ENCODE peak calls at places on chromosomes 16 and 17, in six cellular contexts. A is CD8-positive, alpha-beta T cell; V is thoracic aorta; H is fibroblast of lung; F is esophagus squamous epithelium; J is GM23338. R is an unnamed sample. For H3K4me1, the result is how much of the 10 kb centered on the place peaks cover.

GRCh38 chr16:7843196-7843595 is 510.6 kb downstream of the RBFOX1 start:
- DNase-seq in A (no peak), V (no peak), H (no peak), F (no peak), J (no peak), R (no peak)

GRCh38 chr17:60647705-60648104 is 29.9 kb upstream of the BCAS3 start:
- DNase-seq in A (no peak), V (no peak), H (no peak), F (no peak), J (no peak), R (no peak)

GRCh38 chr17:39730095-39730921 is at the start of gene MIEN1:
- DNase-seq in A (peak), V (peak), H (peak), F (peak), J (peak), R (peak)

GRCh38 chr17:16872836-16873653 is 98.9 kb downstream of the TNFRSF13B start:
- DNase-seq in A (peak), V (no peak), H (no peak), F (no peak), J (peak), R (no peak)

GRCh38 chr16:24774510-24774909 is 45.1 kb downstream of the TNRC6A start:
- DNase-seq in A (no peak), V (no peak), H (no peak), F (no peak), J (no peak), R (no peak)

GRCh38 chr16:7086842-7087616 is 245.6 kb upstream of the RBFOX1 start:
- DNase-seq in A (no peak), V (no peak), H (no peak), F (no peak), J (peak), R (no peak)

GRCh38 chr17:45863857-45864654 is 19.4 kb downstream of the SPPL2C start:
- DNase-seq in A (no peak), V (no peak), H (no peak), F (no peak), J (no peak), R (no peak)

GRCh38 chr16:50096791-50097190 is 31.0 kb downstream of the HEATR3 start:
- DNase-seq in A (no peak), V (no peak), H (peak), F (no peak), J (no peak), R (no peak)

DNA sequence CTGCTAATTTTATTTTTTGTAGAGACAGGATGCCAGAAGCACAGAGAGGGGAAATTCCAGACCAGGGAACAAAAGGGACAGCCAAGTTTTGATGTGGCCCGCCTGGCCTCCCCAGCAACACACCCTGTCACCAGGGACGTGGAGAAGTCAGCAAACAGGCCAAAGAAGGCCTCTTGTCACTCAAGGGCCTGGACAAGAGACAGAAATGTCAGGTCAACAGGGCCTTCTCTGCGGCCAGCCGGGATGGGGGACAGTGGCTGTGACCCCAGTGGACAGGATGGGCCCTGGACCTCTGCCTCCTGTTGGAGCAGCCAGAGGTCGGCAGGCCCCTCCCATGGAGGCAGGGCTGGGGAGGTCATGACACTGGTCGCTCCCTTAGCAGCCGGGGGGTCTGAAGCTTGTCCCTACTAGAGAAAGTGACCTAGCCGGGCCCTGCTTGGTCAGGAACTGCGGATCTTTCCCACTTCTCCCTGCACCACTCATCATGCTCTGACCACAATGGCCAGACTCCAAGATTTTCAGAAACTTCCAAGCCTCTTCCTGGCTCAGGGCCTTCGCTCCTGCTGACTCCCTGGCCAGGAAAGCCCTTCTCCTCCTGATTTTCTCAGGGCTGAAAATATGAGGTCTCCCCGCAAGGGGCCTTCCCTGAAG is 9.2 kb upstream of the TVP23A start:
- DNase-seq in A (no peak), V (peak), H (peak), F (no peak), J (no peak), R (no peak)
- H3K4me1 ChIP-seq in A (under half), V (under half), H (under half), F (under half), J (under half), R (under half)

GRCh38 chr16:72561-73537 is at the start of gene RHBDF1:
- DNase-seq in A (no peak), V (no peak), H (no peak), F (no peak), J (peak), R (no peak)

GRCh38 chr16:71540-72341 is 690 bp downstream of the RHBDF1 start:
- DNase-seq in A (no peak), V (no peak), H (peak), F (no peak), J (peak), R (no peak)

GRCh38 chr16:74025-74424 is 1.6 kb upstream of the RHBDF1 start:
- DNase-seq in A (no peak), V (no peak), H (no peak), F (no peak), J (no peak), R (no peak)

GRCh38 chr16:69181-69580 is 3.2 kb downstream of the RHBDF1 start:
- DNase-seq in A (peak), V (no peak), H (no peak), F (no peak), J (no peak), R (no peak)

DNA sequence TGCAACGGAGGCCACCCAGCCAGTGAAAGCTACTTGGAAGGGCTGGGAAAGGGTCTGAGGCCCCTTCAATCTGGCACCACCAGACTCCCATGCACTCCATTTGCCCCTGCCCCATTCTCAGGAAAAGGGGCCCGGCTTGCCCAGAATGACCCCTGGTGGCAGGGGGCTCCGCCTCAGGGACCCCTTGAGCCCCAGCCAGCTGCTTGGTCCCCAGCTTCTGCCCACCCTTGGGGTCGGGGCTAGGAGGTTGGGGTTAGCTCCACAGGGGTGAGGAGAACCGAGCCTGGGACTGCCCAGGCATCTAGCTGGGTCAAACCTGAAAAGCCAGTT is 1.3 kb downstream of the RHBDF1 start:
- DNase-seq in A (no peak), V (no peak), H (no peak), F (no peak), J (no peak), R (no peak)
- H3K4me3 ChIP-seq in A (no peak), V (peak), H (peak), F (peak), J (peak), R (no peak)

DNA sequence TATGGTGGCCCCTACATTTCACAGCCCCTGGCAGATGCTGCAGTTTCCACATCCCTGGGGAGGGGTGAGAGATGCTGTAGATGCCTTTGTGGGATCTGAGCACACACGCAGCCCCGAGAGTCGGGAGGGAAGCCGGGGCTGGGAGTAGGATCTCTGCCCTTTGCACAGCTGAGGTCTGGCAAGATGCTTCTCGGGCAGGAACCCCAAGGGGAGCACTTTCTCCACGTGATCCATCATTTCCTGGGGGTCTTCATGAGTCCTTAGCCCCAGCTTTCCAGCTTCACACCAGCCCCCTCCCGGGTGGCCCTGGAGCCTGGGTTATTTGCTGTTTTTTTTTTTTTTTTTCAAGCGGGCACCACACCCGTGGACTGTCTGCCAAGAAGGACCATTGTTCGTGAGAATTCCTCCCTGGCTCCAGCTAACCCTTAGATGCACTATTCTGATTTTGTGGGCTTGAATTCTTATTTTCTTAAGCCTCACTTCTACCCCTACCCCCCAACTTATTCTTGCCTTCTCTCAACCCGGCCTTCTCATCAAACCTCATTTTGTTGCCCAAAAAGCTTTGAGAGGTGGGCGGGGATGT is 50.7 kb downstream of the NTN1 start:
- DNase-seq in A (no peak), V (no peak), H (no peak), F (no peak), J (no peak), R (no peak)
- H3K27ac ChIP-seq in A (no peak), V (peak), H (no peak), F (peak), J (no peak), R (no peak)

DNA sequence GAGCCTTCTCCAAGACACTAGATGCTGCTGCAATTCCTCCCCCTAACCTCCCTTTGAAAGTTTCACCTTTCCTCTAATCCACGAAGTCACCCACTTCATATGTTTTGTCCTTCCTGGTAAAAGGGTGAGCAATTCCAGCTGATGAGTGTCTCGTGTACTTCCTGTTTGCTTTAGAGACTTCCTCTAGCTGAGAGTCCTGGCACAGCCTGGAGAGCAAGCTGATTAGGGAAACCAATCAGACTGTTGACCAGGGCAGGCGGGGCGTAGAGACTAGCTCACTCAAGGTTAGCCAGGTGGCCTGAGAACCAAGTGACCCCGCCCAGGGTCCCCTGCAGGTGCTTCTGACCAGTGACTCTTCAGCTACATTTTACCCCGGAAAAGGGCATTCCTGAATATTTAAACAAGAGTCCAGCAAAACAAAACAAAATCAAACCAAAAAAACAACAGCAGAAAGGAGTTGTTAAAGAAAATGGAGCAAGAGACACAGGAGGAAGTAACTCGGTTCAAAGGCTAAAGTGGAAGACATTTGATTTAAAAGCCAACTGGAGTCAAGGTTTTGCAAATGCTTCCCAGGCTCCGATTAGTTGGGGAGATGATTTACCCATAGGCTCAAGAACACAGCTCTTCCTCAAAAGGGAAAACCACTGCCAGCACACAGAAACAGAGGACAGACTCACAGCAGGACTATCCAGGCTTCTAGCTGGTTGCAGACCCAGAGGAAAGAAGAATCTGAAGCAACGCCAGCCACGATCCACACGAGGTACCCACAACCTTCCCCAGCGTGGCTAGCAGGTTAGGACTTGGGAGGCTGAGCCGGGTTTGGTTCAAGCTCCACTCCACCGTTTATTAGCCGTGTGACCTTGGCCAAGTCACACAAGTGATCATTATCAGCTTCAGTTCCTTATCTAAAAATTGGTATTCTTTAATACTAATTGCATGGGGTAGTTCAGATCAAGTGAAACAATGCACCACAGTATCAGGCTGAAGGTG is 13.4 kb downstream of the HSPB9 start:
- DNase-seq in A (no peak), V (no peak), H (peak), F (no peak), J (peak), R (no peak)
- H3K4me1 ChIP-seq in A (under half), V (half or more), H (under half), F (under half), J (under half), R (under half)

R was measured in effector memory CD4-positive, alpha-beta T cell.